ENCODE peak calls at places on chromosomes 6 and 20, in seven cellular contexts. L, V, O, M, H, S and C are unnamed samples. For H3K4me1, the result is how much of the 10 kb centered on the place peaks cover.

GRCh38 chr6:65110031-65110430 is 597.0 kb downstream of the EYS start:
- DNase-seq in O (no peak), M (no peak), L (no peak), S (no peak), H (no peak), V (no peak), C (no peak)

GRCh38 chr6:35247642-35248231 is 11.8 kb upstream of the ZNF76 start:
- DNase-seq in H (no peak), M (no peak), O (no peak), L (no peak), V (no peak), S (no peak), C (no peak)

GRCh38 chr20:44600301-44600700 is 17.9 kb downstream of the PKIG start:
- DNase-seq in O (no peak), H (no peak), M (no peak), V (no peak), S (no peak), L (no peak), C (no peak)

GRCh38 chr20:48210111-48211029 is 425.1 kb upstream of the SULF2 start:
- DNase-seq in H (no peak), V (no peak), L (no peak), S (no peak), O (no peak), M (no peak), C (no peak)

GRCh38 chr6:89145461-89145961 is 344 bp upstream of the PM20D2 start:
- DNase-seq in V (no peak), S (no peak), H (peak), O (no peak), M (peak), L (no peak), C (no peak)

GRCh38 chr20:47969426-47969825 is 184.1 kb upstream of the SULF2 start:
- DNase-seq in V (no peak), H (no peak), L (no peak), S (no peak), O (no peak), M (no peak), C (no peak)

GRCh38 chr20:61445741-61446140 is 193.7 kb downstream of the CDH4 start:
- DNase-seq in M (no peak), H (no peak), O (no peak), L (no peak), S (no peak), V (no peak), C (no peak)

GRCh38 chr6:156776841-156777576 is at the start of gene ARID1B:
- DNase-seq in S (peak), L (peak), V (peak), O (no peak), H (peak), M (peak), C (peak)

GRCh38 chr20:56003111-56003800 is 2.1 kb downstream of the CBLN4 start:
- DNase-seq in H (no peak), O (no peak), L (no peak), S (no peak), V (no peak), M (no peak), C (no peak)

GRCh38 chr20:44747166-44748004 is 1.7 kb downstream of the KCNK15 start:
- DNase-seq in L (peak), S (peak), M (no peak), V (peak), H (peak), O (peak), C (peak)

GRCh38 chr20:4158466-4159050 is 143.2 kb upstream of the RNF24 start:
- DNase-seq in M (no peak), V (no peak), O (no peak), S (no peak), L (peak), H (no peak), C (no peak)

GRCh38 chr6:4774715-4775590 is 1.3 kb upstream of the CDYL start:
- DNase-seq in S (no peak), V (peak), H (no peak), M (peak), O (no peak), L (no peak), C (peak)

GRCh38 chr6:165594584-165595333 is 68.3 kb downstream of the PDE10A start:
- DNase-seq in O (no peak), V (no peak), S (no peak), M (no peak), L (no peak), H (no peak), C (no peak)

GRCh38 chr6:20126789-20127653 is 85.2 kb downstream of the MBOAT1 start:
- DNase-seq in S (peak), L (peak), V (peak), O (no peak), H (peak), M (peak), C (peak)

DNA sequence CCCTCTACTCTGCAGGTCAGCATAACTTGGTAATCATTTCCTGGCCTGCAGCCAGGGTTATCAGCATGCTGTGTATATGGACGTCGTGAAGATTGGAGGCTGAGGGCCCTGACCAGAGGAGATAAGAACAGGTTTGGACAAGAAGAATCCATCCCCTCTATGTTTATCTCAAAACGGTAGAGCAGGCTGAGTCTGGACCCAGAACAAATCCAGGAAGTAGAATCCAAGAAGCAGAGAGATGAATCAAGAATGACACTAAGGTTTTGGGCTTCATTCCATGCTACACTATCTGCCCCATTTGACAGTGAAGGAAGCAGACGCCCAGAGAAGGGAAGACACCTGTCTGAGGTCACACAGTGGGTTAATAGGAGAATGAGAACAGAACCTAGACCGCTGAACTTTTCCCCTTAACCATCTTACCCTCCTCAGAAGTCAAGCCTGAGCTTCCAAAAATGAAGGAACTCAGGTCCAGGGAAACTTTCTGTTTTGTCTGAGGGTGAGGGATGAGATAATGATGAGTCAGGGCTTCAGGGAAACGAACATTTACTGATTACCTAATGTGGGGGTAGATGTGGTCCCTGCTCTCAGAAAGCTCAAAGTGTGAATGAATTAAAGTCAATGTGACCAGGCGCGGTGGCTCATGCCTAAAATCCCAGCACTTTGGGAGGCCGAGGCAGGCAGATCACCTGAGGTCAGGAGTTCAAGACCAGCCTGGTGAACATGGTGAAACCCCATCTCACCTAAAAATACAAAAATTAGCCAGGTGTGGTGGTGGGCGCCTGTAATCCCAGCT is 9.4 kb upstream of the COMMD7 start:
- DNase-seq in H (no peak), S (no peak), O (no peak), L (no peak), M (no peak), V (no peak), C (no peak)
- H3K4me3 ChIP-seq in H (no peak), S (no peak), O (no peak), L (no peak), M (no peak), V (no peak), C (no peak)

GRCh38 chr6:126524927-126525326 is 185.0 kb downstream of the CENPW start:
- DNase-seq in H (no peak), V (no peak), O (no peak), S (no peak), M (no peak), L (no peak), C (no peak)
- H3K4me1 ChIP-seq in H (under half), V (under half), O (under half), S (under half), M (under half), L (under half), C (under half)

GRCh38 chr6:131036143-131036542 is 26.9 kb downstream of the EPB41L2 start:
- DNase-seq in S (no peak), H (no peak), O (no peak), M (no peak), V (no peak), L (no peak), C (no peak)

GRCh38 chr6:131035582-131035981 is 27.5 kb downstream of the EPB41L2 start:
- DNase-seq in L (no peak), H (no peak), V (no peak), M (no peak), S (no peak), O (no peak), C (no peak)

GRCh38 chr6:131038612-131039344 is 24.3 kb downstream of the EPB41L2 start:
- DNase-seq in H (no peak), L (no peak), O (no peak), S (no peak), M (no peak), V (no peak), C (no peak)

GRCh38 chr6:131037194-131037897 is 25.7 kb downstream of the EPB41L2 start:
- DNase-seq in L (no peak), V (no peak), H (no peak), S (no peak), M (no peak), O (no peak), C (no peak)

DNA sequence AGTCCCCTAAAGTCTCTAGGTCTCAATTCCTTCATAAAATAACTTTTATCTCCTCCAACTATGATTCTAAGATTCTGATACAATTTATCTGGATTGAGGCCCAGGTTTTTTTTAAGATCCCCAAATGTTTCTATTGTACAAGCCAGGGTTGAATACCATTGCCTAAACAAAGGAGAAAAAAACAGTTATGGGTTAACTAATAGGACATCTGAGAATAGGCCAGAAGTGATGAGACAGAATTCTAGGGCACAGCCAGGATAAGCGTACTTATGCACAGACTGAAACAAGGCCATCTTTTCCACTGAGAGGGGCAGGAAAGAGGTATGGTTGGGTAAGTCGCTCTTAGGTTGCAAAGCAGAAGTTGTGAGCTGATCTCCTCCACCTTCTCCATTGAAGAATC is 26.4 kb downstream of the EPB41L2 start:
- DNase-seq in M (no peak), H (no peak), S (no peak), L (no peak), O (no peak), V (no peak), C (no peak)
- H3K4me3 ChIP-seq in M (no peak), H (no peak), S (no peak), L (no peak), O (no peak), V (no peak), C (no peak)

GRCh38 chr6:13873288-13874190 is 51.2 kb upstream of the RNF182 start:
- DNase-seq in S (no peak), L (peak), O (no peak), M (peak), H (peak), V (peak), C (peak)
- H3K4me1 ChIP-seq in S (under half), L (under half), O (under half), M (under half), H (under half), V (under half), C (under half)

GRCh38 chr6:108463789-108464188 is 96.9 kb upstream of the FOXO3 start:
- DNase-seq in S (no peak), V (no peak), O (no peak), M (no peak), H (no peak), L (no peak), C (no peak)

GRCh38 chr6:108468346-108468745 is 92.4 kb upstream of the FOXO3 start:
- DNase-seq in H (no peak), O (no peak), S (no peak), L (no peak), M (no peak), V (no peak), C (no peak)

DNA sequence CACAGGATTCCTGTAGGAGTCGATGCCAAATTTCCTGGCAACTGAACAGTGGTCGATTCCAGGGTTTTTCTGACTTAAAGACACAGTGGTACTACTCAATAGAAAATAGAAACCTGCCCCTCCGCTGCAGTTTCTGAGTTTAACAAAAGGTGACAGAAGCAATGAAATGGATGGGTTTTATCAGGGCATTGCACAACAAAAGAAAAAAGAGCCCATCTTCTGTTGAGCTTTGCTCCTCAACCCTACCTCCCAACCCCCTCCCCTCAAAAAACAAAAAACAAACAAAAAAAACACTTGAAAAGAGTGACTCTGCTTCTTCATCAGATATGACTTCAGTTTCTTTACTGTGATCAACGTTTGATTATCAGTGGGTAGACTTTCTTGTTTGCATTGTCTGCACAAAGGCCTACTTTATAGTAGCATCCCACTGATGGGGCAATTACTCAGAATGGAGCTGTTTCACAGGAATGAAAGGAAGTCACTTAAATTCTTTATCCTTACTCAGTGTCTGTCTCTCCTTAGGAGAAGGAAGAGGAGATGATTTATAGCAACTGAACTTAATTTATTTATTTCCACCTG is 96.1 kb upstream of the FOXO3 start:
- DNase-seq in M (no peak), H (peak), O (no peak), L (no peak), V (no peak), S (no peak), C (no peak)
- H3K4me3 ChIP-seq in M (no peak), H (no peak), O (no peak), L (no peak), V (no peak), S (no peak), C (no peak)

DNA sequence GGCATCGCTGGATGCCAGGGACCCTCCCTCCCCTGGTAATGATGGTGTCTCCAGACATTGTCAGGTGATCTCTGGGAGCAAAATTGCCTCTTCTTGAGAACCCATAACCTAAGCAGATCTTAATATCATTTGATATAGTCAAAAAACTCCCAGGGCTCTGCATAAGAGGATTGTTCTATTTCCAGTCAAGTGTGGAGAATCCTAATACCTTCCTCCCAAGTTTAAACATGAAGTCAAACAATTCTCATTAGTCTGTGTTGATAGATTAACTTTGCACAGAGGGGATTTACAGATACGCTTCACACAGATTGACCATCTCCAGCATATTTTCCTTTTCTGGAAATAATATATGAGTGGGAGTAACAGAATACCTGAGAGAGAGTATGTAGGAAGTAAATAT is 10.5 kb downstream of the EYA4 start:
- DNase-seq in S (no peak), M (no peak), H (no peak), V (no peak), L (no peak), O (no peak), C (no peak)
- H3K4me1 ChIP-seq in S (under half), M (under half), H (half or more), V (under half), L (under half), O (under half), C (under half)

DNA sequence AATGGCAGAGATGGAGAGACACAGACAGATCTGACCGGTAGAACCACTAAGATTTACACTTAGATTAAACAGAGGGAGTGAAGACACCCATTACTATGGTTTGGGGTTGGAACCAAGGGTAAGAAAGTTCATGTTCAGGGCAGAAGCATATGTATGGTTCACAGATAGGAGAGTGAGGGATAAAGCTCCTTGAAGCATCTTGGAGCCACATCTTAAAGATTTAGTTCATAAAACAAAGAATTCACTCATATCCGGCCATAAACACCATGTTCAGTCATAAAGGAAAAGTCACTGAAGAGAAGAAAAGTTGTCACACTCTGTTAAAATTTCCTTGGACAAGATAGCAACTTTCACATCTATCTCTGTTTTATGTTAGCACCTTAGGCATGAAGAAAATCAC is 18.0 kb downstream of the STX7 start:
- DNase-seq in S (no peak), M (no peak), V (no peak), O (no peak), L (no peak), H (no peak), C (no peak)
- H3K4me3 ChIP-seq in S (no peak), M (no peak), V (no peak), O (no peak), L (no peak), H (no peak), C (no peak)